ENCODE peak calls at places on chromosomes 3 and 15, in nine cellular contexts. One of them, this sample, is unnamed.

GRCh38 chr3:146163584-146163983 is 2.6 kb upstream of the PLOD2 start:
- DNase-seq in frontal cortex: no peak
- DNase-seq in ureter: no peak
- DNase-seq in iris pigment epithelial cell: peak
- DNase-seq in heart right ventricle: no peak
- DNase-seq in activated naive CD8-positive, alpha-beta T cell treated with anti-CD3 and anti-CD28 coated beads, Interleukin-2, amount 50 U/mL, for 24 hours: no peak
- DNase-seq in A172: peak
- DNase-seq in stimulated activated CD8-positive, alpha-beta memory T cell treated with anti-CD3 and anti-CD28 coated beads, Interleukin-4, amount 100 ng/mL, for 4 hours: no peak
- DNase-seq in COR-L47: no peak
- DNase-seq in this sample: no peak

GRCh38 chr3:23202203-23202920 is 765 bp upstream of the UBE2E2 start:
- DNase-seq in frontal cortex: no peak
- DNase-seq in ureter: peak
- DNase-seq in iris pigment epithelial cell: peak
- DNase-seq in heart right ventricle: no peak
- DNase-seq in activated naive CD8-positive, alpha-beta T cell treated with anti-CD3 and anti-CD28 coated beads, Interleukin-2, amount 50 U/mL, for 24 hours: peak
- DNase-seq in A172: no peak
- DNase-seq in stimulated activated CD8-positive, alpha-beta memory T cell treated with anti-CD3 and anti-CD28 coated beads, Interleukin-4, amount 100 ng/mL, for 4 hours: no peak
- DNase-seq in COR-L47: no peak
- DNase-seq in this sample: no peak

GRCh38 chr15:29437888-29438713 is 168.5 kb upstream of the NSMCE3 start:
- DNase-seq in frontal cortex: no peak
- DNase-seq in ureter: no peak
- DNase-seq in iris pigment epithelial cell: no peak
- DNase-seq in heart right ventricle: no peak
- DNase-seq in activated naive CD8-positive, alpha-beta T cell treated with anti-CD3 and anti-CD28 coated beads, Interleukin-2, amount 50 U/mL, for 24 hours: no peak
- DNase-seq in A172: no peak
- DNase-seq in stimulated activated CD8-positive, alpha-beta memory T cell treated with anti-CD3 and anti-CD28 coated beads, Interleukin-4, amount 100 ng/mL, for 4 hours: no peak
- DNase-seq in COR-L47: no peak
- DNase-seq in this sample: no peak

GRCh38 chr3:184832903-184833302 is 20.9 kb downstream of the VPS8 start:
- DNase-seq in frontal cortex: no peak
- DNase-seq in ureter: no peak
- DNase-seq in iris pigment epithelial cell: no peak
- DNase-seq in heart right ventricle: no peak
- DNase-seq in activated naive CD8-positive, alpha-beta T cell treated with anti-CD3 and anti-CD28 coated beads, Interleukin-2, amount 50 U/mL, for 24 hours: no peak
- DNase-seq in A172: no peak
- DNase-seq in stimulated activated CD8-positive, alpha-beta memory T cell treated with anti-CD3 and anti-CD28 coated beads, Interleukin-4, amount 100 ng/mL, for 4 hours: no peak
- DNase-seq in COR-L47: no peak
- DNase-seq in this sample: no peak

GRCh38 chr3:33144433-33144832 is 30.6 kb downstream of the CRTAP start:
- DNase-seq in frontal cortex: no peak
- DNase-seq in ureter: no peak
- DNase-seq in iris pigment epithelial cell: no peak
- DNase-seq in heart right ventricle: no peak
- DNase-seq in activated naive CD8-positive, alpha-beta T cell treated with anti-CD3 and anti-CD28 coated beads, Interleukin-2, amount 50 U/mL, for 24 hours: peak
- DNase-seq in A172: no peak
- DNase-seq in stimulated activated CD8-positive, alpha-beta memory T cell treated with anti-CD3 and anti-CD28 coated beads, Interleukin-4, amount 100 ng/mL, for 4 hours: no peak
- DNase-seq in COR-L47: no peak
- DNase-seq in this sample: peak

GRCh38 chr3:123960791-123961507 is at the start of gene CCDC14:
- DNase-seq in frontal cortex: peak
- DNase-seq in ureter: peak
- DNase-seq in iris pigment epithelial cell: peak
- DNase-seq in heart right ventricle: peak
- DNase-seq in activated naive CD8-positive, alpha-beta T cell treated with anti-CD3 and anti-CD28 coated beads, Interleukin-2, amount 50 U/mL, for 24 hours: peak
- DNase-seq in A172: peak
- DNase-seq in stimulated activated CD8-positive, alpha-beta memory T cell treated with anti-CD3 and anti-CD28 coated beads, Interleukin-4, amount 100 ng/mL, for 4 hours: peak
- DNase-seq in COR-L47: peak
- DNase-seq in this sample: peak

GRCh38 chr3:23728651-23729117 is 77.1 kb upstream of the UBE2E1 start:
- DNase-seq in frontal cortex: no peak
- DNase-seq in ureter: no peak
- DNase-seq in iris pigment epithelial cell: peak
- DNase-seq in heart right ventricle: no peak
- DNase-seq in activated naive CD8-positive, alpha-beta T cell treated with anti-CD3 and anti-CD28 coated beads, Interleukin-2, amount 50 U/mL, for 24 hours: no peak
- DNase-seq in A172: peak
- DNase-seq in stimulated activated CD8-positive, alpha-beta memory T cell treated with anti-CD3 and anti-CD28 coated beads, Interleukin-4, amount 100 ng/mL, for 4 hours: no peak
- DNase-seq in COR-L47: no peak
- DNase-seq in this sample: no peak

GRCh38 chr15:50066693-50067092 is 52.3 kb downstream of the ATP8B4 start:
- DNase-seq in frontal cortex: no peak
- DNase-seq in ureter: no peak
- DNase-seq in iris pigment epithelial cell: no peak
- DNase-seq in heart right ventricle: no peak
- DNase-seq in activated naive CD8-positive, alpha-beta T cell treated with anti-CD3 and anti-CD28 coated beads, Interleukin-2, amount 50 U/mL, for 24 hours: no peak
- DNase-seq in A172: no peak
- DNase-seq in stimulated activated CD8-positive, alpha-beta memory T cell treated with anti-CD3 and anti-CD28 coated beads, Interleukin-4, amount 100 ng/mL, for 4 hours: no peak
- DNase-seq in COR-L47: no peak
- DNase-seq in this sample: no peak

GRCh38 chr15:101123222-101123910 is 128.5 kb downstream of the CHSY1 start:
- DNase-seq in frontal cortex: no peak
- DNase-seq in ureter: no peak
- DNase-seq in iris pigment epithelial cell: peak
- DNase-seq in heart right ventricle: no peak
- DNase-seq in activated naive CD8-positive, alpha-beta T cell treated with anti-CD3 and anti-CD28 coated beads, Interleukin-2, amount 50 U/mL, for 24 hours: no peak
- DNase-seq in A172: no peak
- DNase-seq in stimulated activated CD8-positive, alpha-beta memory T cell treated with anti-CD3 and anti-CD28 coated beads, Interleukin-4, amount 100 ng/mL, for 4 hours: no peak
- DNase-seq in COR-L47: no peak
- DNase-seq in this sample: no peak

This sample was measured in B cell.